ENCODE peak calls at places on chromosomes 11 and 22, in ten cellular contexts. L is NK-92 treated with Interleukin-12 subunit alpha and Interleukin-12 subunit beta, amount 100 ng/mL, for 24 hours; X is fibroblast of gingiva; M is midbrain; D is upper lobe of left lung; W is T-helper 2 cell; N is AG04450; E is ovary; B is GM04503; G is neural crest cell. H is an unnamed sample.

GRCh38 chr11:76810151-76810853 is 27.1 kb downstream of the TSKU start:
- DNase-seq in X (peak), M (peak), N (no peak), E (no peak), G (peak), L (no peak), B (no peak), W (no peak), D (no peak), H (peak)

GRCh38 chr22:45202333-45203149 is 38.2 kb downstream of the KIAA0930 start:
- DNase-seq in E (no peak), X (peak), G (no peak), M (no peak), L (no peak), N (no peak), D (peak), W (no peak), B (no peak), H (no peak)

GRCh38 chr11:2509481-2510001 is 64.7 kb downstream of the KCNQ1 start:
- DNase-seq in G (no peak), M (no peak), W (peak), X (no peak), N (no peak), B (no peak), E (no peak), L (no peak), D (peak), H (no peak)

GRCh38 chr11:88326112-88326511 is 11.4 kb downstream of the CTSC start:
- DNase-seq in M (no peak), N (no peak), G (no peak), L (no peak), W (no peak), D (no peak), B (no peak), E (no peak), X (no peak), H (no peak)

GRCh38 chr11:75303544-75304224 is 47.8 kb downstream of the ARRB1 start:
- DNase-seq in N (no peak), L (no peak), W (no peak), X (no peak), E (no peak), B (no peak), D (no peak), G (no peak), M (peak), H (no peak)

GRCh38 chr11:59185412-59185811 is 13.5 kb downstream of the DTX4 start:
- DNase-seq in G (no peak), B (no peak), M (no peak), E (no peak), N (no peak), W (no peak), D (no peak), X (no peak), L (no peak), H (peak)

GRCh38 chr11:61507012-61507768 is 1.4 kb upstream of the LRRC10B start:
- DNase-seq in B (no peak), W (no peak), E (no peak), X (no peak), G (no peak), N (no peak), M (no peak), L (no peak), D (no peak), H (no peak)

GRCh38 chr11:70934999-70935768 is 317.2 kb downstream of the SHANK2 start:
- DNase-seq in E (no peak), B (no peak), X (peak), N (no peak), D (no peak), G (no peak), M (no peak), L (no peak), W (no peak), H (peak)

GRCh38 chr11:123624974-123625373 is 29.4 kb downstream of the SCN3B start:
- DNase-seq in L (no peak), B (peak), N (no peak), X (peak), G (no peak), D (no peak), M (no peak), W (no peak), E (no peak), H (no peak)

GRCh38 chr11:123061403-123062157 is at the start of gene HSPA8:
- DNase-seq in X (peak), L (peak), N (peak), M (peak), B (no peak), W (peak), G (no peak), E (peak), D (peak), H (peak)

GRCh38 chr11:20589796-20590195 is 9.6 kb upstream of the SLC6A5 start:
- DNase-seq in G (no peak), W (no peak), L (no peak), X (no peak), E (no peak), D (no peak), B (no peak), M (no peak), N (no peak), H (no peak)